ENCODE peak calls at places on chromosomes 5 and 9, in six cellular contexts. Y is H9, Q is mesendoderm, O is IMR-90, J is H1, S is mesenchymal stem cell. V is an unnamed sample.

GRCh38 chr5:137201876-137202275 is 297.2 kb downstream of the SPOCK1 start:
- DNase-seq in Q (peak; percentile 58), S (peak; percentile 29), J (no peak), Y (no peak), O (peak; percentile 59), V (no peak)

GRCh38 chr9:91589101-91589553 is 165.5 kb upstream of the NFIL3 start:
- DNase-seq in O (peak; percentile 88), Y (no peak), J (no peak), Q (no peak), S (peak; percentile 30), V (no peak)

GRCh38 chr5:180816608-180817534 is 14.3 kb upstream of the MGAT1 start:
- DNase-seq in Y (no peak), S (peak; percentile 76), J (no peak), O (peak; percentile 44), Q (no peak), V (no peak)

GRCh38 chr9:94938384-94938783 is 211.9 kb downstream of the AOPEP start:
- DNase-seq in S (no peak), J (no peak), O (no peak), Y (no peak), Q (no peak), V (no peak)

GRCh38 chr5:33788922-33789321 is 102.9 kb downstream of the ADAMTS12 start:
- DNase-seq in Y (no peak), O (peak; percentile 100), J (no peak), Q (no peak), S (peak; percentile 100), V (no peak)

GRCh38 chr5:6286404-6286803 is 91.9 kb downstream of the MED10 start:
- DNase-seq in Y (no peak), J (no peak), Q (no peak), S (no peak), O (no peak), V (no peak)

GRCh38 chr9:85276743-85277142 is 465.0 kb downstream of the AGTPBP1 start:
- DNase-seq in Q (no peak), S (no peak), O (no peak), J (no peak), Y (no peak), V (no peak)

GRCh38 chr5:177475563-177476427 is 2.4 kb upstream of the DBN1 start:
- DNase-seq in Y (no peak), Q (no peak), J (no peak), O (no peak), S (peak; percentile 26), V (no peak)

GRCh38 chr5:74311961-74312360 is 328.6 kb downstream of the ENC1 start:
- DNase-seq in O (no peak), Q (no peak), S (no peak), Y (no peak), J (no peak), V (no peak)

GRCh38 chr9:136100700-136101614 is 5.9 kb upstream of the NACC2 start:
- DNase-seq in Y (peak; percentile 87), Q (peak; percentile 37), S (no peak), J (peak; percentile 90), O (no peak), V (no peak)

GRCh38 chr9:72952914-72953313 is at the start of gene ALDH1A1:
- DNase-seq in Q (peak; percentile 20), Y (peak; percentile 29), J (no peak), S (no peak), O (no peak), V (no peak)

GRCh38 chr9:132157347-132158116 is 4.3 kb upstream of the NTNG2 start:
- DNase-seq in O (no peak), S (no peak), J (no peak), Q (no peak), Y (no peak), V (no peak)

GRCh38 chr5:138303365-138303764 is 28.2 kb downstream of the CDC25C start:
- DNase-seq in O (peak; percentile 68), Q (no peak), Y (no peak), J (no peak), S (peak; percentile 36), V (no peak)

GRCh38 chr5:57327934-57328333 is 154.1 kb downstream of the GPBP1 start:
- DNase-seq in J (no peak), O (peak; percentile 33), S (no peak), Y (no peak), Q (peak; percentile 30), V (no peak)

GRCh38 chr5:142108432-142109355 is at the start of gene NDFIP1:
- DNase-seq in Y (peak; percentile 83), O (peak; percentile 60), S (peak; percentile 82), Q (peak; percentile 90), J (peak; percentile 91), V (peak; percentile 78)

GRCh38 chr5:81207009-81207408 is 26.1 kb upstream of the CKMT2 start:
- DNase-seq in J (no peak), Q (peak; percentile 51), S (no peak), O (peak; percentile 22), Y (peak; percentile 48), V (no peak)

GRCh38 chr9:696332-697090 is 145.0 kb upstream of the DMRT1 start:
- DNase-seq in Q (peak; percentile 47), J (no peak), S (peak; percentile 80), Y (no peak), O (peak; percentile 76), V (no peak)

GRCh38 chr9:698276-698675 is 143.2 kb upstream of the DMRT1 start:
- DNase-seq in O (peak; percentile 68), Q (no peak), Y (no peak), J (no peak), S (peak; percentile 69), V (no peak)

GRCh38 chr9:700365-701282 is 140.9 kb upstream of the DMRT1 start:
- DNase-seq in S (peak; percentile 27), J (no peak), Q (no peak), O (no peak), Y (no peak), V (no peak)

GRCh38 chr9:699396-699795 is 142.1 kb upstream of the DMRT1 start:
- DNase-seq in Y (no peak), Q (no peak), S (peak; percentile 7), O (peak; percentile 43), J (no peak), V (no peak)

DNA sequence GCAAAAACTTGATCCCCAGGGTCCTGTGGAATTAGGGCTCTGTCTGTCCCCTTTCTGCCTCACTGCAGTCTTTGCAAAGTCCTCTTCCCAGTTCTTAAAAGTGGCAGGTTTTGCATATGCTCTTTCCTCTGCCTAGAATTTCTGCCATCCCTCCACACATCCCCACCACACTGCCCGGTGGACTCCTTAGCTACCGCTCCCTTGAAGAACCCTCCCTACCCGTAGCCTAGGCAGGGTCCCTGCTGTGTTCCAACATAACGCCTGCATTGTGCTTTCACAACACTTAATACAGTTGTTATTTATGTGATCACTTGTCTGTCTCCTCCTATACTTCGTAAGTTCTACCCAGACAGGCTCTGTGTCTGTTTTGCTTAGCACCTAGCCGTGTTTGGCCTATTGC is 142.6 kb upstream of the DMRT1 start:
- DNase-seq in Q (no peak), Y (no peak), O (no peak), J (no peak), S (peak; percentile 6), V (no peak)
- H2BK120ac ChIP-seq in Q (no peak overlapping the region), Y (no peak overlapping the region), O (peak overlapping the region; percentile 48), J (no peak overlapping the region), S (no peak overlapping the region), V (no peak overlapping the region)

DNA sequence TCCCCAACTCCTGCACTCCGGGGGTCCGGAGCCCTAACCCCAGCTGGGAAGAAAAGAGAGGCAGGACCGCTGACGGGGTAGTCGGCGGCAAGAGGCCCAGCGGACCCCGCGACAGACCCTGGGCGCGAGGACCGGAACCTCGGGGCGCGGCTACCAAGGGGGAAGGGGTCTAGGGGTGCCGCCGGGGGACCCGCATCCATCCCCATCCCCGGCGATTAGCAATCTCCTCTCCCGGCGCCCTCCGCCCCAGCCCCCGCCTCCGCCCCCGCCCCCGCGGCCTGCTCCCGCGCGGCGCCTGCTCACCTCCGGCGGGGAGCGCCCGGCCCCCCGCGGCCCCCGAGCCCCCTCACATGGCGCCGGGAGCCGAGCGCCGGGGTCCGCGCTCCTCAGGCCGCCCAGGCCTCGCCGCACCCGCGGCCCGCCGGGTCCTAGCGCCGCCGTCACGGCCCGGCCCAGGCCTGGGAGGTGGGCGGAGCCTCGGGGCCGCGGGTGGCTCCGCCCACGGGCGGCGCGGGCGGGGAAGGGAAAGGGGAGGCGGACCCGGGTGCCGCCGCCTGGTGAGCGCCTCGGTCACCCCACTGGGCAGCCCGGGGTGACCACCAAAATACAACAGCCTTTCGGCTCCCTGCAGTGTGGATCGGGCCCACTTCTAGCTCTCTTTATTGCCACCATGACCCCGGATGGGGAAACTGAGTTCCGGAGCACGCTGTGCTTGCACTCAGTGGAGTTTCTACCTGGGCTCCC is at the start of gene ST6GALNAC6:
- DNase-seq in Q (peak; percentile 68), O (peak; percentile 68), Y (peak; percentile 56), J (peak; percentile 82), S (peak; percentile 77), V (peak; percentile 59)
- H2BK120ac ChIP-seq in Q (peak within 1 kb of the TSS; percentile 39), O (peak within 1 kb of the TSS; percentile 81), Y (no peak within 1 kb of the TSS), J (peak within 1 kb of the TSS; percentile 54), S (peak within 1 kb of the TSS; percentile 97), V (peak within 1 kb of the TSS; percentile 67)

GRCh38 chr5:116572375-116573278 is 2.0 kb downstream of the SEMA6A start:
- DNase-seq in O (no peak), S (peak; percentile 48), Y (no peak), J (peak; percentile 64), Q (peak; percentile 74), V (peak; percentile 54)
- H2BK120ac ChIP-seq in O (no peak overlapping the region), S (no peak overlapping the region), Y (no peak overlapping the region), J (no peak overlapping the region), Q (no peak overlapping the region), V (peak overlapping the region; percentile 10)

DNA sequence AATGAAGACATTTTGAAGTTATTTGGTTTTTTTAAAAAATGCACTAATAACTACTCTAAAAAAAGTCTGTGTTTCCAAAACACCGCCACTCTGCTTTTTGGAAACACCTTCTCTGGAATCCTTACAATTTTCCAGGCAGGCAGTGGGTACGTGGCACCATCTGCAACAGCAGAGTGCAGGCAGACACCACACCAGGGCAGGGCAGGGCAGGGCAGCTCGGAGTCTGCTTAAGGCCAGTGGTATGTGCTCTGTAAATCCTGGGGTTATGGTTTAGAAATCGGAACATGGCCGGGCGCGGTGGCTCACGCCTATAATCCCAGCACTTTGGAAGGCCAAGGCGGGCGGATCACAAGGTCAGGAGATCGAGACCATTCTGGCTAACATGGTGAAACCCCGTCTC is 97.6 kb downstream of the TLE1 start:
- DNase-seq in J (no peak), Y (no peak), S (no peak), O (no peak), Q (no peak), V (no peak)
- H2BK120ac ChIP-seq in J (no peak overlapping the region), Y (no peak overlapping the region), S (no peak overlapping the region), O (no peak overlapping the region), Q (no peak overlapping the region), V (no peak overlapping the region)

V was measured in neuronal stem cell.